ENCODE peak calls at places on chromosomes 16 and 17, in nine cellular contexts. L is esophagus squamous epithelium; Z is foreskin fibroblast; E is stimulated activated CD4-positive, alpha-beta T cell treated with anti-CD3 and anti-CD28 coated beads, Interleukin-12 subunit alpha, Interleukin-12 subunit beta, amount 100 ng/mL, for 4 hours; H is cardiac muscle cell; Q is stimulated activated naive CD4-positive, alpha-beta T cell; V is T1000; O is 8988T; T is M059J. M is an unnamed sample.

GRCh38 chr17:79306688-79307323 is 232.2 kb downstream of the ENGASE start:
- DNase-seq in L (no peak), Z (no peak), E (no peak), H (no peak), Q (no peak), V (no peak), O (no peak), T (no peak), M (no peak)

GRCh38 chr16:26710475-26710874 is 356.3 kb upstream of the C16orf82 start:
- DNase-seq in L (no peak), Z (no peak), E (no peak), H (no peak), Q (no peak), V (no peak), O (no peak), T (no peak), M (no peak)

GRCh38 chr17:76241776-76242175 is 1.5 kb upstream of the RNF157 start:
- DNase-seq in L (no peak), Z (no peak), E (no peak), H (no peak), Q (no peak), V (no peak), O (no peak), T (no peak), M (no peak)

GRCh38 chr16:87457724-87458423 is 35.0 kb downstream of the ZCCHC14 start:
- DNase-seq in L (no peak), Z (peak), E (no peak), H (peak), Q (no peak), V (peak), O (peak), T (peak), M (no peak)

GRCh38 chr16:84932691-84933090 is 78.6 kb downstream of the ZDHHC7 start:
- DNase-seq in L (no peak), Z (no peak), E (no peak), H (no peak), Q (no peak), V (no peak), O (no peak), T (no peak), M (no peak)

GRCh38 chr16:84369938-84370627 is 1.7 kb downstream of the ATP2C2 start:
- DNase-seq in L (no peak), Z (no peak), E (no peak), H (no peak), Q (no peak), V (no peak), O (no peak), T (no peak), M (no peak)

GRCh38 chr17:35101036-35101435 is 18.6 kb downstream of the RAD51D start:
- DNase-seq in L (no peak), Z (no peak), E (no peak), H (no peak), Q (no peak), V (no peak), O (no peak), T (no peak), M (no peak)

GRCh38 chr17:50840311-50840851 is 5.0 kb downstream of the WFIKKN2 start:
- DNase-seq in L (no peak), Z (no peak), E (no peak), H (no peak), Q (no peak), V (no peak), O (no peak), T (no peak), M (no peak)

GRCh38 chr17:57261084-57261461 is 4.8 kb downstream of the MSI2 start:
- DNase-seq in L (no peak), Z (no peak), E (no peak), H (peak), Q (no peak), V (no peak), O (no peak), T (no peak), M (no peak)

GRCh38 chr17:73770115-73770848 is 126.0 kb upstream of the SDK2 start:
- DNase-seq in L (no peak), Z (peak), E (no peak), H (peak), Q (no peak), V (no peak), O (no peak), T (peak), M (no peak)

GRCh38 chr16:10083301-10083700 is 98.9 kb downstream of the GRIN2A start:
- DNase-seq in L (no peak), Z (no peak), E (no peak), H (no peak), Q (no peak), V (no peak), O (no peak), T (peak), M (no peak)

GRCh38 chr16:11251525-11252481 is 4.2 kb downstream of the SOCS1 start:
- DNase-seq in L (no peak), Z (peak), E (peak), H (peak), Q (peak), V (no peak), O (no peak), T (peak), M (peak)

GRCh38 chr17:62907961-62908360 is 58.1 kb upstream of the TANC2 start:
- DNase-seq in L (no peak), Z (no peak), E (no peak), H (no peak), Q (no peak), V (no peak), O (no peak), T (no peak), M (no peak)